ENCODE peak calls at places on chromosome 22, in six cellular contexts. I is cardiac muscle cell, Q is HFF-Myc, C is OCI-LY7, E is psoas muscle, F is HFFc6. R is an unnamed sample.

GRCh38 chr22:38700271-38700788 is 413 bp downstream of the JOSD1 start:
- DNase-seq in I (no peak), F (peak), Q (no peak), E (peak), C (no peak), R (no peak)

GRCh38 chr22:20080776-20081654 is 974 bp downstream of the DGCR8 start:
- DNase-seq in Q (no peak), F (peak), C (peak), E (no peak), I (peak), R (no peak)

GRCh38 chr22:32951081-32951806 is 106.9 kb downstream of the SYN3 start:
- DNase-seq in E (no peak), I (peak), Q (no peak), F (no peak), C (no peak), R (no peak)

GRCh38 chr22:25882366-25882765 is 140.4 kb downstream of the MYO18B start:
- DNase-seq in E (no peak), I (no peak), Q (no peak), F (no peak), C (no peak), R (no peak)

GRCh38 chr22:50301581-50301991 is 5.9 kb downstream of the PLXNB2 start:
- DNase-seq in F (peak), I (no peak), C (no peak), Q (no peak), E (no peak), R (no peak)

GRCh38 chr22:32177221-32177765 is 18.2 kb upstream of the C22orf42 start:
- DNase-seq in I (no peak), E (no peak), Q (no peak), C (no peak), F (no peak), R (no peak)

GRCh38 chr22:19645391-19645790 is 68.9 kb upstream of the SEPTIN5 start:
- DNase-seq in Q (no peak), F (no peak), I (no peak), E (no peak), C (no peak), R (no peak)

GRCh38 chr22:49491221-49491635 is 336.4 kb downstream of the BRD1 start:
- DNase-seq in Q (no peak), E (no peak), I (no peak), F (no peak), C (no peak), R (no peak)

GRCh38 chr22:40211481-40212052 is 33.8 kb downstream of the TNRC6B start:
- DNase-seq in E (no peak), I (no peak), F (no peak), C (no peak), Q (no peak), R (peak)

GRCh38 chr22:24994070-24994763 is 41.7 kb downstream of the KIAA1671 start:
- DNase-seq in I (peak), F (peak), E (no peak), Q (no peak), C (no peak), R (no peak)

GRCh38 chr22:20117656-20118571 is 888 bp upstream of the TRMT2A start:
- DNase-seq in C (peak), Q (no peak), E (peak), F (peak), I (peak), R (no peak)

GRCh38 chr22:50610041-50610451 is 9.5 kb downstream of the MAPK8IP2 start:
- DNase-seq in F (no peak), I (no peak), Q (no peak), C (no peak), E (no peak), R (no peak)

GRCh38 chr22:44587004-44587793 is 89.2 kb upstream of the RTL6 start:
- DNase-seq in C (no peak), I (no peak), E (no peak), Q (no peak), F (no peak), R (no peak)

GRCh38 chr22:32706149-32706548 is 95.4 kb upstream of the TIMP3 start:
- DNase-seq in E (no peak), C (peak), F (peak), Q (no peak), I (no peak), R (no peak)

GRCh38 chr22:17121235-17122195 is at the start of gene TMEM121B:
- DNase-seq in E (peak), F (no peak), Q (no peak), C (no peak), I (peak), R (peak)

GRCh38 chr22:39712938-39713525 is 142.5 kb downstream of the CACNA1I start:
- DNase-seq in I (no peak), F (no peak), E (no peak), C (no peak), Q (no peak), R (no peak)

GRCh38 chr22:39471421-39472141 is 14.8 kb downstream of the MGAT3 start:
- DNase-seq in E (no peak), I (peak), C (no peak), Q (no peak), F (peak), R (no peak)

GRCh38 chr22:19962909-19963806 is 21.5 kb upstream of the TXNRD2 start:
- DNase-seq in F (no peak), Q (no peak), I (no peak), E (peak), C (no peak), R (no peak)

GRCh38 chr22:38951734-38952133 is 5.7 kb upstream of the APOBEC3A start:
- DNase-seq in Q (no peak), I (no peak), F (no peak), E (no peak), C (no peak), R (no peak)

GRCh38 chr22:35437038-35437437 is 37.1 kb downstream of the MCM5 start:
- DNase-seq in E (no peak), Q (no peak), C (peak), F (no peak), I (no peak), R (no peak)

GRCh38 chr22:45316796-45317526 is 7.2 kb downstream of the FAM118A start:
- DNase-seq in I (no peak), Q (no peak), F (no peak), E (no peak), C (no peak), R (no peak)

DNA sequence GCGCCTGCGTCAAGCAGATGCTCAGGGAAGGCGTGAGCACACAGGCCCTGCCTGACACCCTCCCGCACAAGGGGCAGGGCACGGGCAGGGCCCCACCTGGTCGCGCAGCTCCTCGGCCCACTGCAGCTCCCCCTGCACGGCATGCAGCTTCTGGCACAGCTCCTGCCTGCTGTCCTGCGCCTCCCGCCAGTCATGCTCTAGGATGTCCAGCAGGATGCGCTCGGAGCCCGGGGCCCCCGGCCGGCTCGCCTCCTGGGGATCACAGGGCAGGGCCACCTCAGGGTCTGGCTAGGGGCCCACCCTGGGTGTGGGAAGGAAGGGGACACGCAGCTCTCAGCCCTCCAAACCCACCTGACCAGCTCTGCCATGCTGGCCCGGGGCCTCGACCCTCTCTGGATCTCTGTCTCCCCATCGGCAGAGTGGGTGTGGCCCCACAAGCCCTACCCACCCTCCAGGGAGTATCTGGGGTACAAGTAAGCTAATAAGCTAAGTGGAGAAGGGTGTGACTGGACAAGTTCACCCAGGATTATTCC is 10.7 kb downstream of the CARD10 start:
- DNase-seq in Q (no peak), E (peak), I (no peak), F (no peak), C (no peak), R (no peak)
- TF ChIP-seq CTCF in Q (no peak), E (peak), I (no peak), F (peak), C (no peak), R (peak)

GRCh38 chr22:29723766-29724165 is 4.0 kb downstream of the CABP7 start:
- DNase-seq in E (no peak), F (no peak), Q (no peak), C (no peak), I (no peak), R (no peak)
- TF ChIP-seq CTCF in E (no peak), F (peak), Q (no peak), C (no peak), I (peak), R (no peak)

DNA sequence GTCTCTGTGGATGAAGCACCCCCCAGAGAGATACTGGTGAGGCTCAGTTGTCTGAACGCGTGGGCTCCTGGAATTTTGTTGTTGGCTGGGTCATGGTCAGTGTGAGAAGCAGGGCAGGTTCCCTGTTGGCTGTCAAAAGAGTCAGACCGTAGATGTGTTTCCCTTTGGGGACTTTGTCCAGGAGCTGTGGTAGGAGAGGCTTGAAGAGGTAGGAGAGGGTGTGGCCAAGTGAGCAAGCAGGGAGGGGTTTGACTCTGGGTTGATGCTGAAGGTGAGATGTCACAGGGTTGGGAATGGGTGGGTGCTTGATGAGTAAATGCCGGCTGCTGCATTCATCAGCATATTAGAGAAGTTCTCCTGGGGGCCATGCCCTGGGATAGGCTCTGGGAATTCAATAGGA is 803.2 kb downstream of the TBC1D22A start:
- DNase-seq in F (no peak), Q (no peak), C (no peak), E (no peak), I (no peak), R (peak)
- TF ChIP-seq CTCF in F (no peak), Q (no peak), C (no peak), E (no peak), I (no peak), R (no peak)

GRCh38 chr22:26890870-26891269 is 233.5 kb downstream of the MIAT start:
- DNase-seq in Q (no peak), F (no peak), I (peak), E (no peak), C (peak), R (no peak)
- TF ChIP-seq CTCF in Q (no peak), F (no peak), I (no peak), E (no peak), C (peak), R (peak)

GRCh38 chr22:48004936-48005335 is 1242.5 kb downstream of the TBC1D22A start:
- DNase-seq in E (no peak), I (no peak), C (no peak), F (no peak), Q (no peak), R (no peak)
- TF ChIP-seq CTCF in E (no peak), I (no peak), C (no peak), F (no peak), Q (no peak), R (no peak)

GRCh38 chr22:23782649-23783048 is 4.1 kb upstream of the SMARCB1 start:
- DNase-seq in Q (no peak), F (no peak), I (no peak), E (no peak), C (no peak), R (no peak)

GRCh38 chr22:23781065-23781464 is 5.7 kb upstream of the SMARCB1 start:
- DNase-seq in F (no peak), C (no peak), I (no peak), E (no peak), Q (no peak), R (no peak)

GRCh38 chr22:23784215-23784732 is 2.5 kb upstream of the SMARCB1 start:
- DNase-seq in I (no peak), E (no peak), Q (no peak), C (no peak), F (peak), R (no peak)

GRCh38 chr22:23781533-23781932 is 5.2 kb upstream of the SMARCB1 start:
- DNase-seq in E (peak), I (no peak), F (peak), C (no peak), Q (no peak), R (no peak)

DNA sequence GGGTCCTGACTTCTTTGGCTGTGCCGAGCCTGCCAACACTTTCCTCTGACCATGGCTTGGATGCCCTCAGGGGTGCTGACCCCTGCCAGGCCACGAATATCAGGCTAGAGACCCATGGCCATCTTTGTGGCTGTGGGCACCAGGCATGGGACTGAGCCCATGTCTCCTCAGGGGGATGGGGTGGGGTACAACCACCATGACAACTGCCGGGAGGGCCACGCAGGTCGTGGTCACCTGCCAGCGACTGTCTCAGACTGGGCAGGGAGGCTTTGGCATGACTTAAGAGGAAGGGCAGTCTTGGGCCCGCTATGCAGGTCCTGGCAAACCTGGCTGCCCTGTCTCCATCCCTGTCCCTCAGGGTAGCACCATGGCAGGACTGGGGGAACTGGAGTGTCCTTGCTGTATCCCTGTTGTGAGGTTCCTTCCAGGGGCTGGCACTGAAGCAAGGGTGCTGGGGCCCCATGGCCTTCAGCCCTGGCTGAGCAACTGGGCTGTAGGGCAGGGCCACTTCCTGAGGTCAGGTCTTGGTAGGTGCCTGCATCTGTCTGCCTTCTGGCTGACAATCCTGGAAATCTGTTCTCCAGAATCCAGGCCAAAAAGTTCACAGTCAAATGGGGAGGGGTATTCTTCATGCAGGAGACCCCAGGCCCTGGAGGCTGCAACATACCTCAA is 3.1 kb upstream of the SMARCB1 start:
- DNase-seq in E (no peak), I (no peak), C (no peak), Q (no peak), F (no peak), R (no peak)
- TF ChIP-seq CTCF in E (no peak), I (no peak), C (no peak), Q (no peak), F (no peak), R (no peak)

GRCh38 chr22:43537019-43537585 is 125.3 kb downstream of the MPPED1 start:
- DNase-seq in E (no peak), F (no peak), C (peak), I (no peak), Q (no peak), R (no peak)
- TF ChIP-seq CTCF in E (no peak), F (peak), C (peak), I (no peak), Q (peak), R (peak)

DNA sequence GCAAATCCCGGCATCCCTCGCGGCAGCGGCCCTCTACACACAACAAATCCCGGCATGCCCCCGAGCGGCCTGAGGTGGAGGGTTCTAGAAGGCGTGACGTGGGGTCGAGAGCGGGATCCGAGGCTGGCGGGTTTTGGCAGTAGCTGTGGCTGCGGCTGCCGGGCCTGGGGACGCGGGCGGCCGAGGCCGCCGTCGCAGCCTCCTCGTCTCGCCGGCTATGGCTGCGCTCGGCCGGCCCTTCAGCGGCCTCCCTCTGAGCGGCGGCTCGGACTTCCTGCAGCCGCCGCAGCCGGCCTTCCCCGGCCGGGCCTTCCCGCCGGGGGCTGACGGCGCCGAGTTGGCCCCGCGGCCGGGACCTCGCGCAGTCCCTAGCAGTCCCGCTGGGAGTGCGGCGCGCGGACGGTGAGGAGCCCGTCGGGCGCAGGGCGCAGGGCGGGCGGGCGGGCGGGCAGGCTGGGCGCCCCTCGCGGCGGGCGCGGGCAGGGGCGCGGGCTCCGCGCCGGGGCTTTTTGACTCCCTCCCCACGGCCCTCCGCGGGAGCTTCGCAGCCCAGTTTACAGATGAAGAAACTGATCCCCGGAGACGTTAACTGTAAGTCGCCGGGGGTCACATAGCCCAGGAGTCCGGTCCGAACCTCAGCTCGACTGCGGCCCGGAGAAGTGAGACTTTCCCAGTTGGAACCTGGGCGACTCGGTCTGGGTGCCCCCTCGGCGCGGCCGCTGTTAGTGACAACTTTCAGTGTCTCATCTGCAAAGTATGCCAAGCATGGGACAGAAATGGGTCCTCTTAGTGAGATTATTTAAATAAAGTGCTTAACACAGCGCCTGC is at the start of gene CCDC117:
- DNase-seq in F (peak), I (peak), Q (peak), E (peak), C (peak), R (peak)
- TF ChIP-seq CTCF in F (peak), I (peak), Q (no peak), E (peak), C (peak), R (peak)